ENCODE peak calls at places on chromosomes 13 and 19, in ten cellular contexts. B is NCI-H187 treated with DMSO at 0.1 percent for 48 hours; J is kidney; C is mucosa of gallbladder; L is fibroblast of the conjunctiva; H is tibial artery; N is stimulated activated CD4-positive, alpha-beta T cell treated with anti-CD3 and anti-CD28 coated beads, Interleukin-2, amount 100 ng/mL, for 4 hours; W is EL; M is upper lobe of right lung; Y is Daoy. S is an unnamed sample.

GRCh38 chr19:12195501-12195860 is 32.6 kb downstream of the ZNF136 start:
- DNase-seq in L (no peak), N (no peak), W (no peak), Y (no peak), B (no peak), C (no peak), M (no peak), J (no peak), H (no peak), S (no peak)

GRCh38 chr19:15464394-15465385 is at the start of gene RASAL3:
- DNase-seq in Y (no peak), M (no peak), L (no peak), W (no peak), C (no peak), B (no peak), H (no peak), J (peak; percentile 72), N (peak; percentile 44), S (no peak)

GRCh38 chr19:33484226-33484774 is 37.3 kb downstream of the PEPD start:
- DNase-seq in C (no peak), L (no peak), B (no peak), J (no peak), M (no peak), W (no peak), N (no peak), Y (no peak), H (peak; percentile 28), S (no peak)

GRCh38 chr19:35828694-35829301 is 16.2 kb upstream of the PRODH2 start:
- DNase-seq in M (no peak), L (peak; percentile 14), N (no peak), H (no peak), W (peak; percentile 51), C (peak; percentile 65), B (no peak), Y (peak; percentile 79), J (peak; percentile 81), S (peak; percentile 53)

GRCh38 chr19:13644648-13645047 is 119.7 kb upstream of the MRI1 start:
- DNase-seq in H (no peak), M (no peak), J (no peak), N (no peak), C (no peak), L (no peak), W (no peak), Y (no peak), B (no peak), S (no peak)

GRCh38 chr13:21987793-21988192 is 316.9 kb downstream of the FGF9 start:
- DNase-seq in N (no peak), H (no peak), C (no peak), M (no peak), J (no peak), W (no peak), Y (peak; percentile 72), L (no peak), B (no peak), S (no peak)

GRCh38 chr13:41633776-41634175 is 176.4 kb downstream of the RGCC start:
- DNase-seq in H (no peak), M (no peak), Y (no peak), W (no peak), C (no peak), B (no peak), L (no peak), J (no peak), N (no peak), S (no peak)

GRCh38 chr13:33497146-33497845 is 211.7 kb upstream of the STARD13 start:
- DNase-seq in Y (no peak), C (no peak), M (no peak), B (no peak), H (no peak), J (no peak), N (no peak), L (no peak), W (peak; percentile 47), S (no peak)

GRCh38 chr19:6728346-6728745 is 7.9 kb upstream of the C3 start:
- DNase-seq in C (no peak), Y (no peak), M (peak; percentile 79), H (no peak), J (no peak), N (no peak), L (no peak), W (no peak), B (no peak), S (no peak)

GRCh38 chr19:4295972-4296771 is 6.0 kb downstream of the TMIGD2 start:
- DNase-seq in N (no peak), M (no peak), H (no peak), B (no peak), W (no peak), C (no peak), Y (peak; percentile 55), J (no peak), L (no peak), S (no peak)

GRCh38 chr19:4700573-4700970 is 23.1 kb downstream of the DPP9 start:
- DNase-seq in Y (no peak), C (no peak), N (no peak), H (peak; percentile 52), J (peak; percentile 52), W (no peak), L (no peak), M (no peak), B (no peak), S (no peak)

GRCh38 chr19:2320057-2320456 is 8.3 kb downstream of the LSM7 start:
- DNase-seq in Y (no peak), J (no peak), W (no peak), H (no peak), M (no peak), L (no peak), N (no peak), B (no peak), C (no peak), S (no peak)

GRCh38 chr19:2507109-2507508 is 31.2 kb downstream of the GADD45B start:
- DNase-seq in M (no peak), L (no peak), B (peak; percentile 89), C (peak; percentile 71), J (no peak), N (no peak), W (peak; percentile 29), Y (no peak), H (no peak), S (no peak)

S was measured in left ventricle myocardium inferior.